ENCODE peak calls at places on chromosomes 16 and 17, in four cellular contexts. U is A549, W is endothelial cell of umbilical vein, I is HepG2. Y is an unnamed sample.
A peak's percentile ranks its signal among the peaks of the same experiment; 100 is the strongest.

GRCh38 chr16:70739389-70739788 is 53.5 kb upstream of the MTSS2 start:
- DNase-seq in I (no peak), U (no peak), W (no peak), Y (no peak)

GRCh38 chr17:41966453-41967140 is at the start of gene CNP:
- DNase-seq in W (peak; percentile 91), I (peak; percentile 82), U (peak; percentile 95), Y (peak; percentile 94)

GRCh38 chr16:82061861-82062525 is 26.9 kb downstream of the HSD17B2 start:
- DNase-seq in I (no peak), W (peak; percentile 55), U (peak; percentile 47), Y (peak; percentile 63)

GRCh38 chr16:66904846-66905632 is 13.6 kb downstream of the CDH16 start:
- DNase-seq in U (no peak), W (no peak), I (peak; percentile 88), Y (no peak)

GRCh38 chr17:78966123-78966813 is 13.5 kb downstream of the LGALS3BP start:
- DNase-seq in W (no peak), I (no peak), U (no peak), Y (no peak)

GRCh38 chr17:18851206-18851605 is 6.7 kb upstream of the PRPSAP2 start:
- DNase-seq in U (no peak), W (no peak), I (no peak), Y (no peak)

GRCh38 chr16:19520861-19521331 is 1.0 kb downstream of the GDE1 start:
- DNase-seq in U (no peak), W (peak; percentile 73), I (no peak), Y (peak; percentile 47)

GRCh38 chr16:54939537-54940278 is 9.0 kb downstream of the IRX5 start:
- DNase-seq in W (no peak), I (no peak), U (no peak), Y (no peak)

GRCh38 chr16:52467753-52468152 is 79.2 kb downstream of the TOX3 start:
- DNase-seq in U (no peak), I (no peak), W (no peak), Y (no peak)

GRCh38 chr17:1107777-1108559 is 71.8 kb downstream of the ABR start:
- DNase-seq in W (no peak), I (no peak), U (no peak), Y (no peak)

GRCh38 chr17:80826955-80827645 is 164.5 kb upstream of the CHMP6 start:
- DNase-seq in U (peak; percentile 77), I (no peak), W (peak; percentile 95), Y (peak; percentile 89)

GRCh38 chr17:83106036-83106577 is 26.7 kb downstream of the METRNL start:
- DNase-seq in I (no peak), U (no peak), W (no peak), Y (no peak)

GRCh38 chr17:17191346-17191792 is 14.8 kb downstream of the PLD6 start:
- DNase-seq in W (peak; percentile 93), I (no peak), U (no peak), Y (no peak)

GRCh38 chr17:48529191-48529979 is 1.4 kb downstream of the HOXB1 start:
- DNase-seq in W (no peak), U (no peak), I (no peak), Y (no peak)

GRCh38 chr16:79128706-79129105 is 471.8 kb downstream of the MAF start:
- DNase-seq in U (no peak), I (no peak), W (no peak), Y (no peak)

GRCh38 chr17:17402558-17402957 is 74.2 kb upstream of the MED9 start:
- DNase-seq in I (peak; percentile 56), W (no peak), U (no peak), Y (no peak)

GRCh38 chr16:28883221-28883996 is 5.1 kb downstream of the ATP2A1 start:
- DNase-seq in W (no peak), I (no peak), U (no peak), Y (no peak)

GRCh38 chr16:50666658-50667496 is 14.2 kb downstream of the SNX20 start:
- DNase-seq in U (no peak), I (no peak), W (no peak), Y (peak; percentile 73)

GRCh38 chr16:55668337-55669281 is 12.8 kb downstream of the SLC6A2 start:
- DNase-seq in W (peak; percentile 74), U (no peak), I (peak; percentile 33), Y (no peak)

GRCh38 chr17:64005734-64006167 is 7.6 kb downstream of the PRR29 start:
- DNase-seq in W (peak; percentile 64), U (peak; percentile 64), I (peak; percentile 62), Y (no peak)

GRCh38 chr16:51577621-51578303 is 426.7 kb upstream of the SALL1 start:
- DNase-seq in I (no peak), W (peak; percentile 37), U (no peak), Y (no peak)

GRCh38 chr17:4898927-4899326 is 409 bp upstream of the C17orf107 start:
- DNase-seq in I (no peak), U (no peak), W (no peak), Y (no peak)
- H3K4me3 ChIP-seq in I (no peak overlapping the region), U (no peak overlapping the region), W (no peak overlapping the region), Y (no peak overlapping the region)

GRCh38 chr17:43839670-43840101 is 6.7 kb upstream of the MPP3 start:
- DNase-seq in U (peak; percentile 72), W (no peak), I (peak; percentile 48), Y (no peak)
- TF ChIP-seq MYC in U (no peak), W (no peak), I (no peak), Y (no peak)

DNA sequence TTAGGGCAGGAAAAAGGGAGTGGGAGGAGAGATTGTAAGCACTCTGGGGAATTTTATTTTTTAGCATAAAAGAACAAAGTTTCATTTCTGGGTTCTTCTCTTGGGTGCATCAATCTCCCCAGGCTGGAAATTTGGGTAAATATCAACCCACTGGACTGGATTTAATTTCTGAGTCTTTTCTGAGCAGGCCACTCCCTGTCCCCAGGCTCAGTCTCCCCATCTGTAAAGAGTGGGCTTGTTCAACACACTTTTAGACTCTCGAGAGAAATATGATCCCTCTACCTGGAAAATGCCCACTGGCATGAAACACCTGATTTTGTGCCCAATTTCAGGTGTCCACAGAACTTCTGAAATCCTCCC is 617 bp upstream of the VTN start:
- DNase-seq in U (no peak), I (peak; percentile 7), W (no peak), Y (no peak)
- H3K4me3 ChIP-seq in U (peak overlapping the region; percentile 57), I (peak overlapping the region; percentile 30), W (no peak overlapping the region), Y (no peak overlapping the region)

DNA sequence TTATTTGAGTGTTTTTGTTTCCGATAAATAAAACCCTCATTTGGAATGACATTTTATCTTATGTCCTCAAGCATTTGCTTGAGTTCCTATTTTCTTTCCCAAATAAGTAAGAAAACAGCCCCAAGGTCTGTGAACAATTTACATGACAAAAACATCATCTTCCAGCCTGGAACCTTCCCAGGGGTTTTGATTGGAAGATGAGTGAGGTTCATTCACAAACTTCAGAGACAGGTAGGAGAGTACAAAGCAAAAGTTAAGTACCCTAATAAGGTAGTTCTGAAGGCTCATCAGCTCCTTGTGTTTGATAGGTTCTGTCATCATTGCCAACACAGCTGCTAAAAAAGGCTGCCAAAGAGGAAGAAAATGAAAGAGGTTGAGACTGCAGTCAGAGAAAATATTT is 772.8 kb downstream of the CDH8 start:
- DNase-seq in W (no peak), I (no peak), U (no peak), Y (no peak)
- TF ChIP-seq MYC in W (no peak), I (no peak), U (no peak), Y (no peak)

GRCh38 chr16:84178892-84179611 is 7.8 kb downstream of the TAF1C start:
- DNase-seq in I (no peak), U (no peak), W (no peak), Y (no peak)
- H3K4me3 ChIP-seq in I (no peak overlapping the region), U (no peak overlapping the region), W (no peak overlapping the region), Y (no peak overlapping the region)

DNA sequence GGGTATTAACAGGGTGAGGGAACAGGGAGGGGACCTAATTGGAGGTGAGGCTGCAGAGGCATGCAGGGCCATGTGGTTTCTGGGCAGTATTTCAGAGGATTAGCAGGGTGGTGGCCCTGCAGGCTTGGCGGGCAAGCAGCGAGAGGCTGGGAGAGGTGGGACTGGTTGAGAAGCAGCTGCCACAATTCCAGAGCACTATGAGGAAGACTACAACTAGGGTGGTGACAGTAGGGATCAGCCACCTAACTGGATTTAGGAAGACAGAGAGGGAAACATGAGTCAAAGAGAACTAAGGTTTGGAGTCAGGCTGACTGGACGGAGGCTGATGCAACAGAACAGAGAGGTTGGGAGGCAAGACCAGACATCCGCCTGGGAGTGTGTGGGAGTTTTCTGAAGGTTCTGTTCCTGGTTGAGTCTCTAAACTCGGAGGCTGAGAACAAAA is 12.3 kb downstream of the ALOXE3 start:
- DNase-seq in U (no peak), I (no peak), W (no peak), Y (peak; percentile 49)
- TF ChIP-seq MYC in U (no peak), I (no peak), W (no peak), Y (no peak)

GRCh38 chr17:76551685-76552084 is 11.8 kb downstream of the PRCD start:
- DNase-seq in U (no peak), I (no peak), W (no peak), Y (no peak)
- H3K4me3 ChIP-seq in U (no peak overlapping the region), I (no peak overlapping the region), W (no peak overlapping the region), Y (no peak overlapping the region)

GRCh38 chr17:30188211-30188939 is 47.1 kb downstream of the SLC6A4 start:
- DNase-seq in W (no peak), U (no peak), I (no peak), Y (no peak)

GRCh38 chr17:30196504-30196903 is 39.0 kb downstream of the SLC6A4 start:
- DNase-seq in I (no peak), W (peak; percentile 63), U (no peak), Y (peak; percentile 17)

GRCh38 chr17:30186761-30187160 is 48.7 kb downstream of the SLC6A4 start:
- DNase-seq in I (no peak), W (no peak), U (no peak), Y (no peak)

GRCh38 chr17:30187528-30187927 is 48.0 kb downstream of the SLC6A4 start:
- DNase-seq in I (no peak), W (no peak), U (no peak), Y (no peak)

GRCh38 chr17:30191072-30191471 is 44.4 kb downstream of the SLC6A4 start:
- DNase-seq in U (no peak), I (no peak), W (no peak), Y (no peak)
- TF ChIP-seq MYC in U (no peak), I (no peak), W (no peak), Y (no peak)

DNA sequence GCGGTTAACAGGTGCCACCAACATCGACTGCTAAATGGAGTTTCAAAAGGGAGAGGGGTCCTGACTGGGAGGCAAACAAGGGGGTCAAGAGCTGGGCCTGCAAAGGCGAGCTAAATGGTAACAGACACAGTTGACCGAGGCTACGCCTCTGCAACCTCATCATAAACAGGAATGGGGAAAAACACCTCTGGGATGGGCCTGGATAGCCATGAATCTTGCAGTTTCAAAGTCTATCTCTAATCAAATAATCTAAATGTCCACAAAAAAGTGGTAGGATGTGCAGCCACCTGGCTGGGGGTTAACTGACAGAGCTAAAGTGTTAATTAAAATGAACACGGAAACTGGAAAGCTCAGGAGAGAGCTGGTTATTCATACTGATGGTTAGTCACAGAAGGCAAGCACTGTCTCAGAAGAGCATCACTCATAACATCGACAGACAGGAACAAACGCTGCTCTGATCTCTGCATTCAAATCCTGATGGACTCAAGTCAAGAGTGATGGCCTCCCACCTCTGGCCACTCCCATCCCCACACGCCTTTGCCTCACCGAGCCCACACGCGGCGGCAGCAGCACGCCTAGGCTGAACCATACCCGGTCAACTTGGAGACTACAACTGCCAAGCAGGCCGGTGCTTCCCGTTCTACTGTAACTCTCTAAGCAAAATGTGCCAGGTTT is 56.3 kb downstream of the CREBBP start:
- DNase-seq in W (no peak), U (no peak), I (no peak), Y (no peak)
- H3K4me3 ChIP-seq in W (no peak overlapping the region), U (no peak overlapping the region), I (no peak overlapping the region), Y (no peak overlapping the region)

Y was measured in NB4.